ENCODE peak calls at places on chromosome 7, in seven cellular contexts. G, B, D, K, T, U and O are unnamed samples.

GRCh38 chr7:36607206-36607515 is 117.1 kb downstream of the AOAH start:
- DNase-seq in G (no peak), B (no peak), K (no peak), T (no peak), U (no peak), D (no peak), O (no peak)

GRCh38 chr7:51785171-51785570 is 468.6 kb upstream of the COBL start:
- DNase-seq in D (no peak), K (no peak), G (no peak), T (no peak), U (no peak), B (no peak), O (no peak)

GRCh38 chr7:150405584-150406310 is 26.6 kb downstream of the ZNF775 start:
- DNase-seq in D (peak; percentile 51), K (no peak), U (peak; percentile 27), B (no peak), T (no peak), G (peak; percentile 65), O (no peak)

GRCh38 chr7:3430588-3430987 is 129.5 kb downstream of the SDK1 start:
- DNase-seq in G (no peak), K (no peak), D (no peak), U (no peak), B (no peak), T (no peak), O (no peak)

GRCh38 chr7:106613861-106614560 is 46.9 kb downstream of the CCDC71L start:
- DNase-seq in D (no peak), K (no peak), U (peak; percentile 43), B (no peak), T (no peak), G (no peak), O (no peak)

GRCh38 chr7:93435791-93436190 is 138.7 kb downstream of the CALCR start:
- DNase-seq in T (no peak), D (no peak), G (no peak), B (no peak), U (no peak), K (no peak), O (no peak)

GRCh38 chr7:148044173-148044572 is 546.4 kb upstream of the C7orf33 start:
- DNase-seq in D (no peak), U (no peak), G (no peak), B (no peak), K (no peak), T (no peak), O (no peak)

GRCh38 chr7:107744345-107744750 is 406 bp downstream of the CBLL1 start:
- DNase-seq in K (no peak), T (no peak), D (no peak), G (no peak), B (no peak), U (no peak), O (no peak)

GRCh38 chr7:1292972-1293830 is 60.5 kb downstream of the UNCX start:
- DNase-seq in G (no peak), U (no peak), K (no peak), T (no peak), B (no peak), D (no peak), O (no peak)

GRCh38 chr7:132292803-132293202 is 283.5 kb downstream of the PLXNA4 start:
- DNase-seq in T (no peak), B (no peak), G (no peak), K (no peak), D (no peak), U (no peak), O (no peak)

GRCh38 chr7:43648725-43649406 is 66.0 kb downstream of the STK17A start:
- DNase-seq in G (peak; percentile 93), T (no peak), K (no peak), U (peak; percentile 85), B (no peak), D (peak; percentile 68), O (no peak)

GRCh38 chr7:134449596-134450194 is 9.2 kb downstream of the AKR1B1 start:
- DNase-seq in B (no peak), K (no peak), U (peak; percentile 54), G (no peak), T (no peak), D (no peak), O (no peak)

GRCh38 chr7:34107306-34107705 is 202.0 kb downstream of the BMPER start:
- DNase-seq in D (no peak), T (peak; percentile 32), B (no peak), G (no peak), K (no peak), U (peak; percentile 63), O (no peak)

GRCh38 chr7:134703781-134704180 is 57.1 kb downstream of the BPGM start:
- DNase-seq in B (peak; percentile 78), U (peak; percentile 58), K (no peak), T (peak; percentile 14), G (peak; percentile 52), D (peak; percentile 28), O (no peak)

GRCh38 chr7:99128076-99128950 is 15.6 kb downstream of the SMURF1 start:
- DNase-seq in D (no peak), U (no peak), G (no peak), B (no peak), T (no peak), K (no peak), O (peak; percentile 79)

GRCh38 chr7:19491821-19492452 is 216.9 kb downstream of the POLR1F start:
- DNase-seq in T (no peak), G (no peak), B (no peak), K (no peak), U (peak; percentile 66), D (no peak), O (no peak)

GRCh38 chr7:134761206-134761786 is 18.1 kb upstream of the CALD1 start:
- DNase-seq in T (no peak), G (no peak), K (no peak), U (no peak), B (no peak), D (no peak), O (no peak)

GRCh38 chr7:30912454-30912985 is 867 bp downstream of the AQP1 start:
- DNase-seq in T (no peak), B (no peak), D (no peak), K (no peak), G (no peak), U (no peak), O (no peak)

GRCh38 chr7:30912021-30912420 is 368 bp downstream of the AQP1 start:
- DNase-seq in T (no peak), K (no peak), U (no peak), B (no peak), G (no peak), D (no peak), O (no peak)

GRCh38 chr7:30911133-30911532 is 520 bp upstream of the AQP1 start:
- DNase-seq in K (no peak), G (no peak), D (no peak), T (no peak), B (no peak), U (no peak), O (no peak)

GRCh38 chr7:30910369-30911073 is 1.1 kb upstream of the AQP1 start:
- DNase-seq in D (no peak), U (no peak), K (no peak), T (no peak), B (no peak), G (no peak), O (no peak)

DNA sequence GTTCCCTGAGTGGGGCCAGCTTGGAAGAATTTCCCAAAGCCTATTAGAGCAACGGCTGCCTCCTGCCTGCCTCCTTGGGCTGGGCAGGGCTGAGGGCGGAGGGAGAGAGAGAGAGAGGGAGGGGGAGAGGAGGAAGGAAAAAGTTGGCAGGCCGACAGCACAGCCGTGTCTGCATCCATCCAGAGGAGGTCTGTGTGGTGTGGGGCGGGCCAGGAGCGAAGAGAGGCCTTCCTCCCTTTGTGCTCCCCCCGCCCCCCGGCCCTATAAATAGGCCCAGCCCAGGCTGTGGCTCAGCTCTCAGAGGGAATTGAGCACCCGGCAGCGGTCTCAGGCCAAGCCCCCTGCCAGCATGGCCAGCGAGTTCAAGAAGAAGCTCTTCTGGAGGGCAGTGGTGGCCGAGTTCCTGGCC is at the start of gene AQP1:
- DNase-seq in T (no peak), U (no peak), D (peak; percentile 83), G (peak; percentile 75), K (no peak), B (no peak), O (no peak)
- TF ChIP-seq POLR2A in T (peak; percentile 58), U (no peak), D (peak; percentile 80), G (peak; percentile 56), K (no peak), B (no peak), O (no peak)

DNA sequence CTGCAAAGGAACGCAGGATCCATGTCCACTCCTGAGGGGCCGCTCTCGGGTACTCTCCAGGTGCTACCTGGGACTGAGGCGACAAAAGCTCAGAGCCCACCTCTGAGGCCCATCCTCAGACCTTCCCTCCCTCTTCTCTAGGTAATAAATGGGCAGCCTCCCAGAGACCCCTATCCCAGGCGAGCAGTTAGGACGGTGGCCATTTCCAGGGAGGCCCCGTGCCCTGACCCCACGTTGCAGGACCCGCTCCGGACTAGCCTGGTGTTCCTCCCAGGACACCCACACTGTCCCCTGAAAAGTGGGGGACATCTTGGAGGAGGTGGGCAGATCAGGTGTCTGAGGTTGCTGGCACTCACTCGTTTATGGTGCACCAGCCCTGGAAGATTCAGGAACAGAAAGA is 44.3 kb downstream of the PRKAG2 start:
- DNase-seq in T (no peak), G (no peak), D (no peak), K (no peak), U (no peak), B (no peak), O (no peak)
- H3K27me3 ChIP-seq in T (no peaks in the 10 kb centered on the region), G (no peaks in the 10 kb centered on the region), D (no peaks in the 10 kb centered on the region), K (no peaks in the 10 kb centered on the region), U (peaks cover 36% of the 10 kb centered on the region), B (no peaks in the 10 kb centered on the region), O (no peaks in the 10 kb centered on the region)

DNA sequence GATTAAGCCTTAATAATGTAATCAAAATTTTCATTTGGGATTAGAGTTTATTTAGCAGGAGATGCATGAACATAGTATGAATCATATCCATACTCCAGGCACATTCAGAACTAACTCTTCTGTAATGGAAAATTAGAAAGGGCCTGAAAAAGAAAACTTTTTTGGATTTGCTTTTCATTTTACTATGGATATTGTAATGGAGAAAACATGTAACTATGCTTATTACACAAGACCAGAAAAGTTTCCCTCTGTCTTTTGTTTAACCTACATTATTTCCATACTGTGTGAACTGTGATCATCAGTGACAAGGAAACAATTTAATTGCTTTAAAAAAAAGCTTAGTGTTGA is 22.0 kb downstream of the TES start:
- DNase-seq in B (no peak), D (no peak), U (peak; percentile 58), T (no peak), K (no peak), G (no peak), O (no peak)
- H3K4me1 ChIP-seq in B (peaks cover 23% of the 10 kb centered on the region), D (peaks cover 24% of the 10 kb centered on the region), U (peaks cover 24% of the 10 kb centered on the region), T (peaks cover 25% of the 10 kb centered on the region), K (peaks cover 26% of the 10 kb centered on the region), G (peaks cover 30% of the 10 kb centered on the region), O (no peaks in the 10 kb centered on the region)

GRCh38 chr7:121038717-121039509 is 50.4 kb downstream of the CPED1 start:
- DNase-seq in D (no peak), T (no peak), K (no peak), B (no peak), G (no peak), U (no peak), O (no peak)

GRCh38 chr7:121037828-121038716 is 49.6 kb downstream of the CPED1 start:
- DNase-seq in U (no peak), D (no peak), K (no peak), G (no peak), B (no peak), T (no peak), O (no peak)

GRCh38 chr7:121039510-121039822 is 51.0 kb downstream of the CPED1 start:
- DNase-seq in U (no peak), G (no peak), D (no peak), B (no peak), K (no peak), T (no peak), O (no peak)

GRCh38 chr7:121032645-121033460 is 44.3 kb downstream of the CPED1 start:
- DNase-seq in K (no peak), U (peak; percentile 18), D (no peak), G (no peak), B (no peak), T (no peak), O (no peak)

GRCh38 chr7:121034929-121035328 is 46.4 kb downstream of the CPED1 start:
- DNase-seq in G (no peak), T (no peak), D (no peak), K (no peak), B (no peak), U (no peak), O (no peak)
- TF ChIP-seq POLR2A in G (no peak), T (no peak), D (no peak), K (no peak), B (no peak), U (no peak), O (no peak)